ENCODE peak calls at places on chromosomes 6 and 20, in nine cellular contexts. One of them, this sample, is unnamed. For H3K27me3, the result is how much of the 10 kb centered on the place peaks cover.

GRCh38 chr6:24960991-24961475 is 25.3 kb upstream of the RIPOR2 start:
- DNase-seq in breast epithelium: no peak
- DNase-seq in H9: no peak
- DNase-seq in bronchial epithelial cell: no peak
- DNase-seq in body of pancreas: no peak
- DNase-seq in SJSA1: no peak
- DNase-seq in heart left ventricle: no peak
- DNase-seq in right lobe of liver: no peak
- DNase-seq in CD8-positive, alpha-beta T cell: no peak
- DNase-seq in this sample: no peak

GRCh38 chr20:33423141-33423834 is 20.3 kb downstream of the SNTA1 start:
- DNase-seq in breast epithelium: no peak
- DNase-seq in H9: no peak
- DNase-seq in bronchial epithelial cell: no peak
- DNase-seq in body of pancreas: no peak
- DNase-seq in SJSA1: peak
- DNase-seq in heart left ventricle: peak
- DNase-seq in right lobe of liver: no peak
- DNase-seq in CD8-positive, alpha-beta T cell: no peak
- DNase-seq in this sample: no peak

GRCh38 chr6:114121913-114122662 is 151.1 kb upstream of the HDAC2 start:
- DNase-seq in breast epithelium: no peak
- DNase-seq in H9: no peak
- DNase-seq in bronchial epithelial cell: no peak
- DNase-seq in body of pancreas: no peak
- DNase-seq in SJSA1: peak
- DNase-seq in heart left ventricle: no peak
- DNase-seq in right lobe of liver: no peak
- DNase-seq in CD8-positive, alpha-beta T cell: no peak
- DNase-seq in this sample: peak

GRCh38 chr6:157054531-157054979 is 268.8 kb downstream of the TMEM242 start:
- DNase-seq in breast epithelium: no peak
- DNase-seq in H9: no peak
- DNase-seq in bronchial epithelial cell: no peak
- DNase-seq in body of pancreas: no peak
- DNase-seq in SJSA1: no peak
- DNase-seq in heart left ventricle: no peak
- DNase-seq in right lobe of liver: no peak
- DNase-seq in CD8-positive, alpha-beta T cell: no peak
- DNase-seq in this sample: no peak

GRCh38 chr6:129686941-129687627 is 22.9 kb downstream of the ARHGAP18 start:
- DNase-seq in breast epithelium: no peak
- DNase-seq in H9: no peak
- DNase-seq in bronchial epithelial cell: peak
- DNase-seq in body of pancreas: no peak
- DNase-seq in SJSA1: no peak
- DNase-seq in heart left ventricle: no peak
- DNase-seq in right lobe of liver: no peak
- DNase-seq in CD8-positive, alpha-beta T cell: peak
- DNase-seq in this sample: no peak

GRCh38 chr6:143232849-143233248 is 172.2 kb downstream of the AIG1 start:
- DNase-seq in breast epithelium: no peak
- DNase-seq in H9: peak
- DNase-seq in bronchial epithelial cell: peak
- DNase-seq in body of pancreas: peak
- DNase-seq in SJSA1: peak
- DNase-seq in heart left ventricle: peak
- DNase-seq in right lobe of liver: no peak
- DNase-seq in CD8-positive, alpha-beta T cell: peak
- DNase-seq in this sample: peak

GRCh38 chr6:6224933-6225486 is 95.5 kb downstream of the F13A1 start:
- DNase-seq in breast epithelium: no peak
- DNase-seq in H9: no peak
- DNase-seq in bronchial epithelial cell: no peak
- DNase-seq in body of pancreas: no peak
- DNase-seq in SJSA1: no peak
- DNase-seq in heart left ventricle: no peak
- DNase-seq in right lobe of liver: no peak
- DNase-seq in CD8-positive, alpha-beta T cell: no peak
- DNase-seq in this sample: no peak

GRCh38 chr6:121971886-121972285 is 427.6 kb upstream of the HSF2 start:
- DNase-seq in breast epithelium: no peak
- DNase-seq in H9: no peak
- DNase-seq in bronchial epithelial cell: peak
- DNase-seq in body of pancreas: no peak
- DNase-seq in SJSA1: peak
- DNase-seq in heart left ventricle: no peak
- DNase-seq in right lobe of liver: no peak
- DNase-seq in CD8-positive, alpha-beta T cell: no peak
- DNase-seq in this sample: no peak

GRCh38 chr6:130470777-130471176 is 105.0 kb downstream of the TMEM200A start:
- DNase-seq in breast epithelium: no peak
- DNase-seq in H9: no peak
- DNase-seq in bronchial epithelial cell: no peak
- DNase-seq in body of pancreas: no peak
- DNase-seq in SJSA1: peak
- DNase-seq in heart left ventricle: no peak
- DNase-seq in right lobe of liver: no peak
- DNase-seq in CD8-positive, alpha-beta T cell: no peak
- DNase-seq in this sample: peak

GRCh38 chr20:52994184-52994970 is 22.2 kb downstream of the TSHZ2 start:
- DNase-seq in breast epithelium: no peak
- DNase-seq in H9: no peak
- DNase-seq in bronchial epithelial cell: no peak
- DNase-seq in body of pancreas: no peak
- DNase-seq in SJSA1: no peak
- DNase-seq in heart left ventricle: no peak
- DNase-seq in right lobe of liver: no peak
- DNase-seq in CD8-positive, alpha-beta T cell: no peak
- DNase-seq in this sample: no peak

GRCh38 chr20:52991783-52992182 is 19.6 kb downstream of the TSHZ2 start:
- DNase-seq in breast epithelium: no peak
- DNase-seq in H9: no peak
- DNase-seq in bronchial epithelial cell: no peak
- DNase-seq in body of pancreas: no peak
- DNase-seq in SJSA1: no peak
- DNase-seq in heart left ventricle: no peak
- DNase-seq in right lobe of liver: no peak
- DNase-seq in CD8-positive, alpha-beta T cell: no peak
- DNase-seq in this sample: no peak

GRCh38 chr20:52992632-52993031 is 20.5 kb downstream of the TSHZ2 start:
- DNase-seq in breast epithelium: no peak
- DNase-seq in H9: no peak
- DNase-seq in bronchial epithelial cell: no peak
- DNase-seq in body of pancreas: no peak
- DNase-seq in SJSA1: no peak
- DNase-seq in heart left ventricle: no peak
- DNase-seq in right lobe of liver: no peak
- DNase-seq in CD8-positive, alpha-beta T cell: no peak
- DNase-seq in this sample: no peak

GRCh38 chr20:52996130-52996529 is 24.0 kb downstream of the TSHZ2 start:
- DNase-seq in breast epithelium: no peak
- DNase-seq in H9: no peak
- DNase-seq in bronchial epithelial cell: no peak
- DNase-seq in body of pancreas: no peak
- DNase-seq in SJSA1: no peak
- DNase-seq in heart left ventricle: no peak
- DNase-seq in right lobe of liver: no peak
- DNase-seq in CD8-positive, alpha-beta T cell: no peak
- DNase-seq in this sample: no peak

GRCh38 chr20:52993091-52993490 is 20.9 kb downstream of the TSHZ2 start:
- DNase-seq in breast epithelium: no peak
- DNase-seq in H9: no peak
- DNase-seq in bronchial epithelial cell: no peak
- DNase-seq in body of pancreas: no peak
- DNase-seq in SJSA1: no peak
- DNase-seq in heart left ventricle: no peak
- DNase-seq in right lobe of liver: no peak
- DNase-seq in CD8-positive, alpha-beta T cell: no peak
- DNase-seq in this sample: no peak
- H3K27me3 ChIP-seq in breast epithelium: under half
- H3K27me3 ChIP-seq in H9: under half
- H3K27me3 ChIP-seq in bronchial epithelial cell: under half
- H3K27me3 ChIP-seq in body of pancreas: under half
- H3K27me3 ChIP-seq in SJSA1: under half
- H3K27me3 ChIP-seq in heart left ventricle: under half
- H3K27me3 ChIP-seq in right lobe of liver: under half
- H3K27me3 ChIP-seq in CD8-positive, alpha-beta T cell: under half
- H3K27me3 ChIP-seq in this sample: under half

GRCh38 chr6:37647765-37648085 is 50.0 kb downstream of the MDGA1 start:
- DNase-seq in breast epithelium: no peak
- DNase-seq in H9: no peak
- DNase-seq in bronchial epithelial cell: no peak
- DNase-seq in body of pancreas: no peak
- DNase-seq in SJSA1: no peak
- DNase-seq in heart left ventricle: no peak
- DNase-seq in right lobe of liver: no peak
- DNase-seq in CD8-positive, alpha-beta T cell: no peak
- DNase-seq in this sample: no peak

GRCh38 chr6:37648465-37649330 is 49.0 kb downstream of the MDGA1 start:
- DNase-seq in breast epithelium: no peak
- DNase-seq in H9: peak
- DNase-seq in bronchial epithelial cell: peak
- DNase-seq in body of pancreas: no peak
- DNase-seq in SJSA1: no peak
- DNase-seq in heart left ventricle: no peak
- DNase-seq in right lobe of liver: no peak
- DNase-seq in CD8-positive, alpha-beta T cell: peak
- DNase-seq in this sample: peak

GRCh38 chr6:37643851-37644672 is 53.6 kb downstream of the MDGA1 start:
- DNase-seq in breast epithelium: no peak
- DNase-seq in H9: no peak
- DNase-seq in bronchial epithelial cell: no peak
- DNase-seq in body of pancreas: no peak
- DNase-seq in SJSA1: no peak
- DNase-seq in heart left ventricle: peak
- DNase-seq in right lobe of liver: no peak
- DNase-seq in CD8-positive, alpha-beta T cell: peak
- DNase-seq in this sample: no peak

GRCh38 chr6:37646986-37647764 is 50.5 kb downstream of the MDGA1 start:
- DNase-seq in breast epithelium: no peak
- DNase-seq in H9: no peak
- DNase-seq in bronchial epithelial cell: no peak
- DNase-seq in body of pancreas: no peak
- DNase-seq in SJSA1: no peak
- DNase-seq in heart left ventricle: no peak
- DNase-seq in right lobe of liver: no peak
- DNase-seq in CD8-positive, alpha-beta T cell: no peak
- DNase-seq in this sample: no peak

DNA sequence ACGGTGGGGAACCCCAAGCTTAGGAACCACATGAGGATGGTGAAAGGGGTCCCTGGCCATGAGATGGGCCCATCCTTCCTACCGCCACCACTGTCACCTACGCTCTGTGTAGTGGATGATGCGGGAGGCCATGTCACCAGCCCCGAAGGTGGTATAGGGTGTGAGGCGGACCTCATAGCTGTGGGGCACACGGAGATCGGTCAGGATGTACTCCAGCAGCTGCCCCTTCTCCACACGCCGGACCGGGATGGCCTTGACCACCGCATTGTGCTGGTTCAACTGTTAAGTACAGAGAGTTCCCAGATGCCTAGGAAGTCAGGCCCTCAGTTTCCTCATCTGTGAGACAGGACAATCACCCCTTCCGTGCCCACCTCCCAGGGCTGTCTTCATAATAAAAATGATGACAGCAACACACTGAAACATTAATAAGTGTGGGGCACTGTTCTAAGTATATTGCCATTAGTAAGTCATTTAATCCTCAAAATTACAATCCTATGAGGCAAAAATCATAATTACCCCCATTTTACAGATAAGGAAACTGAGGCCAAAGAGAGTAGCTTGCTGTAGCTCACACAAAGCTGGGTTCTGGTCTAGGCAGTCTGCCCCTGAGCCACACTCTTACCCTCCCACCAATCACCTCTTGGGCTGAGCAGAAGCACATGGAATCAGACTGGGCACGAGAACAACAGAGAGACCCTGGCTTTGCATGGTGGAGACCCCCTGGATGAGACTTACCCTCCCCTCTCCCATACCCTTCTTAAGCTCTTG is 51.4 kb downstream of the MDGA1 start:
- DNase-seq in breast epithelium: no peak
- DNase-seq in H9: no peak
- DNase-seq in bronchial epithelial cell: no peak
- DNase-seq in body of pancreas: no peak
- DNase-seq in SJSA1: no peak
- DNase-seq in heart left ventricle: no peak
- DNase-seq in right lobe of liver: no peak
- DNase-seq in CD8-positive, alpha-beta T cell: no peak
- DNase-seq in this sample: no peak
- H3K27me3 ChIP-seq in breast epithelium: under half
- H3K27me3 ChIP-seq in H9: under half
- H3K27me3 ChIP-seq in bronchial epithelial cell: under half
- H3K27me3 ChIP-seq in body of pancreas: under half
- H3K27me3 ChIP-seq in SJSA1: under half
- H3K27me3 ChIP-seq in heart left ventricle: under half
- H3K27me3 ChIP-seq in right lobe of liver: under half
- H3K27me3 ChIP-seq in CD8-positive, alpha-beta T cell: under half
- H3K27me3 ChIP-seq in this sample: under half

DNA sequence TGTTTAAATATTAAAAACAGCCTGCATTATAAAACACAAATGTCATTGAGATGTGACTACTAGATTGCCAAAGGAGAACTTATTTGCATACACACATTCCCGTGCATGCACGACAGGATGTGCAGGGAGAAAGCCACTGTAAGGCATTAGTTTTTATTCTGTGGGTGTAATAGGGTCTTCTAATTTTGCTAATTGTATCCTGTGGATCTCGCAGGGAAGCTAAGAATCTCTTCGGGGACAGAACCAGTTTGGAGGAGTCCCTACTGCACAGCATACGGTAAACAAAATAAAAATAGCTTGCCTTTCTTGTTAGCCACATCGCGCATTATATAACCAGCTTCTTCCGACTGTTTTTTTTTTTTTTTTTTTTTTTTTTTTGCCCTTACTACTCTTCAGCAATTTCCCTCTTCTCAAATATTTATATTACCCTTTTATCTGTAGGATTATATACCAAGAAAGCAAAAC is 2.0 kb downstream of the ATXN1 start:
- DNase-seq in breast epithelium: no peak
- DNase-seq in H9: no peak
- DNase-seq in bronchial epithelial cell: no peak
- DNase-seq in body of pancreas: no peak
- DNase-seq in SJSA1: peak
- DNase-seq in heart left ventricle: peak
- DNase-seq in right lobe of liver: no peak
- DNase-seq in CD8-positive, alpha-beta T cell: no peak
- DNase-seq in this sample: peak
- H3K27me3 ChIP-seq in breast epithelium: under half
- H3K27me3 ChIP-seq in H9: under half
- H3K27me3 ChIP-seq in bronchial epithelial cell: under half
- H3K27me3 ChIP-seq in body of pancreas: under half
- H3K27me3 ChIP-seq in SJSA1: under half
- H3K27me3 ChIP-seq in heart left ventricle: under half
- H3K27me3 ChIP-seq in right lobe of liver: under half
- H3K27me3 ChIP-seq in CD8-positive, alpha-beta T cell: under half
- H3K27me3 ChIP-seq in this sample: under half

DNA sequence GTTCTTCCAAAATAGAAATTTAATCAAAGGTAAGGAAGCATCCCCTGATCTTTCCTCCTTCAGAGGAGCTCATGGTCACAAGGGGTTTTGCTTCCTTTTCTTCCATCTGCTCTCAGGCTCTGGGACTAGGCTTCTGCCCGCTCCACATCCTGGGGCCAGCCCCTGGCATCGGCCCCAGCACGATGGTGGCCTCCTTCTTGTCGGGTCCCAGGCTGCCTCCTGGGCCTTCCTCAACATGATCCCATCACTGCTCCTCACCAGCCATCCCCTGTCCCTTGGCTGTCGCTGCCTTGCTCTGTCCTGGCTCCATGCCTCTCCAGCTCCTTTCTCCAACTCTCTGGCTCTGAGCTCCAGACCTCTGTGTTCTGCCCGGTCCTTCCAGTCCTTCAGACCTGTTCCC is 4.1 kb downstream of the PHACTR3 start:
- DNase-seq in breast epithelium: no peak
- DNase-seq in H9: no peak
- DNase-seq in bronchial epithelial cell: no peak
- DNase-seq in body of pancreas: no peak
- DNase-seq in SJSA1: no peak
- DNase-seq in heart left ventricle: peak
- DNase-seq in right lobe of liver: no peak
- DNase-seq in CD8-positive, alpha-beta T cell: no peak
- DNase-seq in this sample: no peak
- H3K27me3 ChIP-seq in breast epithelium: half or more
- H3K27me3 ChIP-seq in H9: under half
- H3K27me3 ChIP-seq in bronchial epithelial cell: under half
- H3K27me3 ChIP-seq in body of pancreas: under half
- H3K27me3 ChIP-seq in SJSA1: under half
- H3K27me3 ChIP-seq in heart left ventricle: under half
- H3K27me3 ChIP-seq in right lobe of liver: under half
- H3K27me3 ChIP-seq in CD8-positive, alpha-beta T cell: under half
- H3K27me3 ChIP-seq in this sample: under half

This sample was measured in mesendoderm.